ENCODE peak calls at places on chromosomes 2 and 18, in six cellular contexts. H is left lung, O is neural progenitor cell, B is astrocyte, V is small intestine, L is coronary artery. K is an unnamed sample.

GRCh38 chr18:34023471-34023870 is 201.2 kb downstream of the NOL4 start:
- DNase-seq in H (no peak), O (peak; percentile 5), B (peak; percentile 77), V (no peak), L (no peak), K (no peak)

GRCh38 chr2:226477221-226478120 is 322.1 kb downstream of the IRS1 start:
- DNase-seq in H (no peak), O (no peak), B (no peak), V (no peak), L (no peak), K (no peak)

GRCh38 chr2:231611273-231612198 is 18.9 kb downstream of the TEX44 start:
- DNase-seq in H (no peak), O (peak; percentile 66), B (peak; percentile 65), V (peak; percentile 57), L (peak; percentile 85), K (no peak)

GRCh38 chr2:55363636-55364035 is 56.0 kb downstream of the CCDC88A start:
- DNase-seq in H (no peak), O (no peak), B (no peak), V (no peak), L (no peak), K (no peak)

GRCh38 chr2:25606892-25607291 is 66.5 kb downstream of the DTNB start:
- DNase-seq in H (no peak), O (peak; percentile 28), B (peak; percentile 13), V (peak; percentile 40), L (no peak), K (no peak)

GRCh38 chr18:27763936-27764335 is 413.0 kb downstream of the CDH2 start:
- DNase-seq in H (no peak), O (no peak), B (peak; percentile 11), V (no peak), L (no peak), K (no peak)

GRCh38 chr18:60027397-60027796 is 127.6 kb downstream of the PMAIP1 start:
- DNase-seq in H (no peak), O (no peak), B (no peak), V (no peak), L (no peak), K (no peak)

GRCh38 chr18:63881851-63882250 is 5.7 kb upstream of the SERPINB2 start:
- DNase-seq in H (no peak), O (no peak), B (peak; percentile 39), V (no peak), L (no peak), K (no peak)

GRCh38 chr18:34773378-34773777 is 63.3 kb downstream of the DTNA start:
- DNase-seq in H (no peak), O (no peak), B (peak; percentile 45), V (no peak), L (no peak), K (no peak)

GRCh38 chr2:107585851-107586250 is 240.8 kb upstream of the RGPD4 start:
- DNase-seq in H (no peak), O (no peak), B (peak; percentile 55), V (no peak), L (no peak), K (no peak)

GRCh38 chr2:150677561-150677960 is 190.1 kb upstream of the RND3 start:
- DNase-seq in H (no peak), O (no peak), B (no peak), V (no peak), L (no peak), K (no peak)

GRCh38 chr18:34993289-34993688 is 47.9 kb upstream of the MAPRE2 start:
- DNase-seq in H (no peak), O (no peak), B (no peak), V (no peak), L (no peak), K (no peak)

GRCh38 chr18:363327-364115 is 95.7 kb upstream of the THOC1 start:
- DNase-seq in H (no peak), O (no peak), B (peak; percentile 90), V (no peak), L (no peak), K (no peak)

GRCh38 chr18:36809590-36810381 is 19.0 kb downstream of the TPGS2 start:
- DNase-seq in H (no peak), O (peak; percentile 84), B (peak; percentile 43), V (peak; percentile 73), L (no peak), K (peak; percentile 16)

GRCh38 chr2:162582357-162582798 is 238.4 kb downstream of the GCA start:
- DNase-seq in H (no peak), O (no peak), B (peak; percentile 36), V (peak; percentile 25), L (no peak), K (no peak)

GRCh38 chr2:8145385-8145784 is 536.5 kb upstream of the ID2 start:
- DNase-seq in H (no peak), O (no peak), B (no peak), V (no peak), L (no peak), K (no peak)

GRCh38 chr18:58045265-58046086 is 1.4 kb downstream of the NEDD4L start:
- DNase-seq in H (peak; percentile 82), O (peak; percentile 67), B (peak; percentile 55), V (peak; percentile 83), L (no peak), K (peak; percentile 20)

GRCh38 chr2:174866421-174866820 is 102.1 kb upstream of the CHRNA1 start:
- DNase-seq in H (no peak), O (no peak), B (no peak), V (no peak), L (no peak), K (no peak)

GRCh38 chr2:144032566-144032965 is 487.4 kb downstream of the ZEB2 start:
- DNase-seq in H (no peak), O (no peak), B (peak; percentile 4), V (no peak), L (no peak), K (no peak)

GRCh38 chr2:240614391-240614790 is 10.9 kb upstream of the GPR35 start:
- DNase-seq in H (no peak), O (no peak), B (no peak), V (no peak), L (no peak), K (no peak)

GRCh38 chr2:12232876-12233275 is 483.9 kb upstream of the TRIB2 start:
- DNase-seq in H (no peak), O (no peak), B (no peak), V (no peak), L (no peak), K (no peak)

GRCh38 chr2:72887032-72887835 is at the start of gene SPR:
- DNase-seq in H (peak; percentile 80), O (peak; percentile 76), B (peak; percentile 28), V (peak; percentile 81), L (peak; percentile 82), K (no peak)

GRCh38 chr2:61727746-61728145 is 126.1 kb downstream of the FAM161A start:
- DNase-seq in H (no peak), O (no peak), B (peak; percentile 15), V (no peak), L (no peak), K (no peak)

GRCh38 chr18:45282101-45282812 is 333.0 kb upstream of the SLC14A2 start:
- DNase-seq in H (no peak), O (no peak), B (peak; percentile 11), V (no peak), L (no peak), K (no peak)

GRCh38 chr2:26002617-26003310 is 20.5 kb upstream of the KIF3C start:
- DNase-seq in H (peak; percentile 74), O (no peak), B (no peak), V (no peak), L (no peak), K (no peak)

GRCh38 chr2:4122751-4123150 is 419.4 kb downstream of the DCDC2C start:
- DNase-seq in H (no peak), O (no peak), B (no peak), V (no peak), L (no peak), K (no peak)

GRCh38 chr2:140451324-140451723 is 1671.1 kb upstream of the NXPH2 start:
- DNase-seq in H (no peak), O (no peak), B (no peak), V (no peak), L (no peak), K (no peak)

GRCh38 chr2:227781841-227782240 is 31.8 kb upstream of the CCL20 start:
- DNase-seq in H (no peak), O (no peak), B (no peak), V (no peak), L (no peak), K (no peak)

GRCh38 chr2:157894694-157895450 is 18.7 kb upstream of the ACVR1 start:
- DNase-seq in H (no peak), O (no peak), B (peak; percentile 78), V (no peak), L (no peak), K (no peak)

DNA sequence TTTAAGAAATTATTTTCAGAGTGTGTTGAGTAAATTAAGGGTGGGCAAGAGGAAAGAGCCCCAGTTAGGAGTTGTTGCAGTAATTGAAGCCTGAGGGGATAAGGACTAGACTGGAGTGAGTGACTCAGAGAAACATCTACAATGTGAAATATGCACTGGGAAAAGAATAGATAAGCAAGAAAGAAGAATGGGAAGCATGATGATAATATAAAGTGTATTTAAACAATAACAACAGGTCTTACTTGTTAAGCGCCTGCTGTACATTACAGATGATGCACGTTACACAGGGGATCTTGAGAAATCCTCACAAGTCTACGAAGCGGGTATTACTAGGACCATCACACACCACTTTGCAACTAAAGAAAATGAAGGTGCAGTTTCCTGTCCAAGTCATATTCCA is 73.6 kb upstream of the STK17B start:
- DNase-seq in H (no peak), O (no peak), B (peak; percentile 58), V (no peak), L (no peak), K (no peak)
- H3K27ac ChIP-seq in H (no peak overlapping the region), O (no peak overlapping the region), B (no peak overlapping the region), V (no peak overlapping the region), L (no peak overlapping the region), K (no peak overlapping the region)

GRCh38 chr18:48022531-48023330 is 92.3 kb upstream of the SMAD2 start:
- DNase-seq in H (peak; percentile 34), O (peak; percentile 91), B (peak; percentile 45), V (peak; percentile 70), L (peak; percentile 58), K (no peak)
- H3K27ac ChIP-seq in H (no peak overlapping the region), O (no peak overlapping the region), B (no peak overlapping the region), V (no peak overlapping the region), L (no peak overlapping the region), K (no peak overlapping the region)

GRCh38 chr2:35293261-35293660 is 1062.3 kb upstream of the CRIM1 start:
- DNase-seq in H (no peak), O (peak; percentile 79), B (no peak), V (no peak), L (no peak), K (no peak)

GRCh38 chr2:35298493-35298892 is 1057.1 kb upstream of the CRIM1 start:
- DNase-seq in H (no peak), O (no peak), B (peak; percentile 90), V (no peak), L (no peak), K (no peak)

GRCh38 chr2:35294636-35295263 is 1060.8 kb upstream of the CRIM1 start:
- DNase-seq in H (no peak), O (no peak), B (no peak), V (no peak), L (no peak), K (no peak)

GRCh38 chr2:35301349-35301748 is 1054.2 kb upstream of the CRIM1 start:
- DNase-seq in H (no peak), O (no peak), B (no peak), V (no peak), L (no peak), K (no peak)

GRCh38 chr2:35297403-35297802 is 1058.2 kb upstream of the CRIM1 start:
- DNase-seq in H (no peak), O (no peak), B (no peak), V (no peak), L (no peak), K (no peak)
- H3K27ac ChIP-seq in H (no peak overlapping the region), O (no peak overlapping the region), B (no peak overlapping the region), V (no peak overlapping the region), L (no peak overlapping the region), K (no peak overlapping the region)

GRCh38 chr2:70556608-70557007 is 3.0 kb upstream of the TGFA start:
- DNase-seq in H (no peak), O (no peak), B (no peak), V (peak; percentile 25), L (no peak), K (no peak)
- H3K27ac ChIP-seq in H (no peak overlapping the region), O (no peak overlapping the region), B (no peak overlapping the region), V (no peak overlapping the region), L (no peak overlapping the region), K (no peak overlapping the region)

K was measured in CD4-positive, alpha-beta T cell.